ENCODE peak calls at places on chromosomes 12 and 14, in five cellular contexts. D, H, Y, J and W are unnamed samples.

GRCh38 chr12:110599334-110599733 is 14.6 kb upstream of the TCTN1 start:
- DNase-seq in J (no peak), Y (no peak), D (no peak), H (no peak), W (no peak)

GRCh38 chr12:118979763-118980406 is 1.5 kb upstream of the SRRM4 start:
- DNase-seq in H (peak; percentile 44), D (no peak), Y (peak; percentile 94), J (no peak), W (peak; percentile 56)

GRCh38 chr12:2120982-2121758 is 68.4 kb downstream of the CACNA1C start:
- DNase-seq in H (no peak), J (peak; percentile 26), D (no peak), Y (no peak), W (no peak)

GRCh38 chr12:54136844-54137580 is 51.8 kb downstream of the SMUG1 start:
- DNase-seq in H (no peak), Y (no peak), D (no peak), J (no peak), W (peak; percentile 31)

GRCh38 chr14:31270196-31270772 is 62.7 kb upstream of the HECTD1 start:
- DNase-seq in Y (peak; percentile 65), H (no peak), D (no peak), J (peak; percentile 53), W (peak; percentile 77)

GRCh38 chr12:79415754-79416435 is 274.9 kb downstream of the PAWR start:
- DNase-seq in D (no peak), Y (peak; percentile 51), J (no peak), H (peak; percentile 93), W (peak; percentile 42)

GRCh38 chr12:84508325-84508861 is 404.2 kb downstream of the SLC6A15 start:
- DNase-seq in J (no peak), Y (peak; percentile 56), D (no peak), H (no peak), W (peak; percentile 12)

GRCh38 chr12:109093022-109093918 is at the start of gene ALKBH2:
- DNase-seq in J (peak; percentile 96), H (peak; percentile 92), D (peak; percentile 93), Y (peak; percentile 95), W (peak; percentile 85)

GRCh38 chr12:109696485-109697269 is 16.9 kb upstream of the FAM222A start:
- DNase-seq in D (no peak), H (no peak), J (no peak), Y (no peak), W (peak; percentile 36)

GRCh38 chr12:23139026-23139425 is 514.1 kb downstream of the ETNK1 start:
- DNase-seq in H (no peak), D (no peak), Y (no peak), J (no peak), W (no peak)

GRCh38 chr12:24608637-24609285 is 340.1 kb downstream of the BCAT1 start:
- DNase-seq in D (no peak), J (no peak), Y (no peak), H (no peak), W (no peak)

GRCh38 chr12:12616512-12617275 is 5.0 kb downstream of the CREBL2 start:
- DNase-seq in Y (no peak), D (no peak), J (no peak), H (no peak), W (no peak)

GRCh38 chr14:77319416-77319815 is 1.3 kb downstream of the POMT2 start:
- DNase-seq in H (no peak), J (no peak), D (no peak), Y (no peak), W (no peak)

GRCh38 chr14:77316872-77317271 is 3.8 kb downstream of the POMT2 start:
- DNase-seq in Y (no peak), J (no peak), H (peak; percentile 75), D (no peak), W (no peak)

GRCh38 chr14:77320238-77320935 is at the start of gene POMT2:
- DNase-seq in J (peak; percentile 95), Y (peak; percentile 98), D (peak; percentile 94), H (peak; percentile 91), W (peak; percentile 88)

GRCh38 chr14:77315115-77315944 is 5.4 kb downstream of the POMT2 start:
- DNase-seq in Y (no peak), H (no peak), J (no peak), D (no peak), W (no peak)

GRCh38 chr14:77318006-77318553 is 2.6 kb downstream of the POMT2 start:
- DNase-seq in H (no peak), D (no peak), J (no peak), Y (no peak), W (peak; percentile 80)
- H3K27ac ChIP-seq in H (no peak overlapping the region), D (no peak overlapping the region), J (no peak overlapping the region), Y (no peak overlapping the region), W (peak overlapping the region; percentile 63)

GRCh38 chr14:95311752-95312151 is 8.0 kb downstream of the CLMN start:
- DNase-seq in D (no peak), J (no peak), Y (no peak), H (no peak), W (no peak)
- H3K27ac ChIP-seq in D (no peak overlapping the region), J (no peak overlapping the region), Y (no peak overlapping the region), H (no peak overlapping the region), W (no peak overlapping the region)

DNA sequence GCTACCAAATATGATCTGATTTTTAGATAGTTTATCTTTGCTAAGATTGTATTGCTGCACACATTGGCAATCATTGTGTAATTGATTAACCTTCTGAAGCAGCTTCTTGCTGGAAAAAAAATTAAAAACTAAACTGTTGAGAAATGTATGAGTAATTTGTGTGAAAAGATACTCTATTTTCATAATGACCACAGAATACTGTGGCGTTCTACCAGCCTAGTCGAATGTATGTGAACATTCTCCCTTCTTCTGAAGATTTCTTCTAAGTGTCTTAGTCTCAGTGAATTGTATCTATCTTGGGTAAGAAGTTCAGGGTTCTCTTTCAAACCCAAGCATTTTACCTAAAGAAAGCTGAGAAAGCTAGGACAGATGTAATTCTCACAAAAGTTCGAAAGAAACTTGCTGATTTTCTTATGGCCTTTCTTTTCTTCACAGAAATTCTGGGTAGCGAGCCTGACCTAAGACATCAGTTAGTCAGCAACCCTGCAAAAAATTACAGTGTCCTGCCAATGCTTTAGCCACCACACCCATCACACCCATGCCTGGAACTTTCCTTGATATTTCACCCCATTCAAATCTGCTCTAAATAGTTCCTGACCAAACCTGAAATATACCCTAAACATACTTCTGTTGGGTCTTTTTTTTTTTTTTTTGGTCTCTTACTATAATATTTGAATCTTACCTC is 27.1 kb upstream of the C12orf71 start:
- DNase-seq in Y (no peak), H (no peak), D (no peak), J (no peak), W (no peak)
- H3K27ac ChIP-seq in Y (no peak overlapping the region), H (no peak overlapping the region), D (no peak overlapping the region), J (no peak overlapping the region), W (no peak overlapping the region)

GRCh38 chr14:33986804-33987203 is 35.9 kb upstream of the EGLN3 start:
- DNase-seq in H (no peak), J (no peak), Y (peak; percentile 57), D (no peak), W (no peak)
- H3K27ac ChIP-seq in H (no peak overlapping the region), J (no peak overlapping the region), Y (no peak overlapping the region), D (no peak overlapping the region), W (no peak overlapping the region)

GRCh38 chr12:75550906-75551305 is 39.5 kb upstream of the KRR1 start:
- DNase-seq in Y (no peak), D (no peak), J (no peak), H (no peak), W (no peak)
- H3K27ac ChIP-seq in Y (no peak overlapping the region), D (no peak overlapping the region), J (no peak overlapping the region), H (no peak overlapping the region), W (no peak overlapping the region)